ENCODE peak calls at places on chromosomes 6 and 20, in six cellular contexts. C is activated T-cell treated with anti-CD3 and anti-CD28 coated beads, Interleukin-2, amount 50 U/mL, for 4 hours; B is activated CD8-positive, alpha-beta memory T cell treated with anti-CD3 and anti-CD28 coated beads, Interleukin-2, amount 10 ng/mL, durations not matched to agents 7 days and 5 days; U is RWPE2; Y is HepG2; K is activated naive CD8-positive, alpha-beta T cell treated with anti-CD3 and anti-CD28 coated beads, Interleukin-2, amount 10 ng/mL, durations not matched to agents 7 days and 5 days. G is an unnamed sample.

GRCh38 chr20:25139061-25139705 is 56.3 kb upstream of the ENTPD6 start:
- ATAC-seq in C (no peak), B (no peak), U (peak; percentile 73), Y (peak; percentile 98), K (no peak), G (no peak)

GRCh38 chr6:21486115-21486514 is 107.4 kb upstream of the SOX4 start:
- ATAC-seq in C (no peak), B (no peak), U (no peak), Y (no peak), K (no peak), G (no peak)

GRCh38 chr20:5996765-5997164 is 46.3 kb downstream of the MCM8 start:
- ATAC-seq in C (peak; percentile 71), B (peak; percentile 99), U (peak; percentile 25), Y (peak; percentile 80), K (peak; percentile 95), G (peak; percentile 98)

GRCh38 chr6:167013067-167013466 is 13.9 kb downstream of the CEP43 start:
- ATAC-seq in C (no peak), B (no peak), U (no peak), Y (no peak), K (no peak), G (no peak)

GRCh38 chr20:1872456-1873183 is 22.6 kb upstream of the SIRPA start:
- ATAC-seq in C (peak; percentile 50), B (no peak), U (no peak), Y (no peak), K (no peak), G (peak; percentile 69)

GRCh38 chr6:63558270-63558669 is 14.0 kb upstream of the LOC128125822 start:
- ATAC-seq in C (no peak), B (no peak), U (no peak), Y (no peak), K (no peak), G (no peak)

GRCh38 chr6:72505446-72505845 is 116.4 kb upstream of the KCNQ5 start:
- ATAC-seq in C (no peak), B (no peak), U (no peak), Y (no peak), K (no peak), G (no peak)

GRCh38 chr20:7660165-7660564 is 280.1 kb downstream of the HAO1 start:
- ATAC-seq in C (no peak), B (no peak), U (no peak), Y (no peak), K (no peak), G (no peak)

GRCh38 chr20:33822423-33822822 is 11.3 kb downstream of the CHMP4B start:
- ATAC-seq in C (no peak), B (no peak), U (no peak), Y (no peak), K (no peak), G (no peak)

GRCh38 chr6:116352515-116353471 is 18.0 kb upstream of the DSE start:
- ATAC-seq in C (no peak), B (no peak), U (peak; percentile 48), Y (no peak), K (no peak), G (no peak)

GRCh38 chr20:44302026-44302669 is 8.9 kb downstream of the FITM2 start:
- ATAC-seq in C (no peak), B (no peak), U (peak; percentile 26), Y (peak; percentile 97), K (no peak), G (no peak)

GRCh38 chr6:38012573-38012972 is 193.0 kb downstream of the ZFAND3 start:
- ATAC-seq in C (no peak), B (no peak), U (peak; percentile 84), Y (peak; percentile 95), K (no peak), G (no peak)

GRCh38 chr6:149628865-149629544 is 19.5 kb downstream of the KATNA1 start:
- ATAC-seq in C (no peak), B (no peak), U (no peak), Y (no peak), K (peak; percentile 52), G (peak; percentile 52)

GRCh38 chr6:170049641-170050491 is 241.0 kb downstream of the DLL1 start:
- ATAC-seq in C (no peak), B (no peak), U (peak; percentile 59), Y (no peak), K (no peak), G (no peak)

GRCh38 chr20:51121901-51122412 is 99.0 kb upstream of the KCNG1 start:
- ATAC-seq in C (no peak), B (no peak), U (peak; percentile 87), Y (no peak), K (no peak), G (no peak)

GRCh38 chr20:36214684-36215256 is 21.5 kb upstream of the AAR2 start:
- ATAC-seq in C (no peak), B (peak; percentile 36), U (peak; percentile 54), Y (peak; percentile 63), K (no peak), G (peak; percentile 59)

GRCh38 chr6:562052-562676 is 94.7 kb downstream of the HUS1B start:
- ATAC-seq in C (no peak), B (no peak), U (no peak), Y (no peak), K (no peak), G (no peak)

GRCh38 chr6:39343461-39343870 is 21.0 kb upstream of the KCNK16 start:
- ATAC-seq in C (no peak), B (no peak), U (no peak), Y (no peak), K (no peak), G (no peak)

GRCh38 chr6:149925974-149926777 is 3.3 kb upstream of the RAET1G start:
- ATAC-seq in C (peak; percentile 69), B (peak; percentile 76), U (peak; percentile 82), Y (peak; percentile 90), K (peak; percentile 66), G (peak; percentile 82)

GRCh38 chr6:168210239-168211107 is 109.1 kb downstream of the DACT2 start:
- ATAC-seq in C (peak; percentile 31), B (no peak), U (no peak), Y (peak; percentile 68), K (no peak), G (no peak)

GRCh38 chr20:621115-621756 is 11.1 kb upstream of the TCF15 start:
- ATAC-seq in C (no peak), B (no peak), U (peak; percentile 59), Y (no peak), K (no peak), G (no peak)

GRCh38 chr6:82196159-82196558 is 51.4 kb downstream of the IBTK start:
- ATAC-seq in C (no peak), B (no peak), U (no peak), Y (no peak), K (no peak), G (no peak)